ENCODE peak calls at places on chromosomes 12 and 14, in ten cellular contexts. S is substantia nigra, R is skeletal muscle cell, K is suprapubic skin, C is activated T-cell treated with anti-CD3 and anti-CD28 coated beads for 1 hour, B is HCT116, F is Peyer's patch, E is MM.1S, M is prostate gland, N is RWPE1. G is an unnamed sample.

GRCh38 chr14:68665116-68665515 is 127.8 kb downstream of the ZFP36L1 start:
- DNase-seq in E (no peak), N (no peak), R (no peak), M (no peak), B (no peak), K (no peak), F (no peak), C (no peak), S (no peak), G (no peak)

GRCh38 chr14:54590481-54590880 is 23.6 kb downstream of the SAMD4A start:
- DNase-seq in C (no peak), E (no peak), N (no peak), F (no peak), S (no peak), K (no peak), M (no peak), B (no peak), R (no peak), G (no peak)

GRCh38 chr12:43288666-43289065 is 263.3 kb downstream of the ADAMTS20 start:
- DNase-seq in B (no peak), F (no peak), N (no peak), S (no peak), K (no peak), E (no peak), R (no peak), M (no peak), C (no peak), G (no peak)

GRCh38 chr12:50073206-50073605 is 11.9 kb upstream of the SMARCD1 start:
- DNase-seq in B (no peak), K (no peak), F (no peak), E (no peak), N (no peak), M (no peak), S (no peak), R (no peak), C (no peak), G (no peak)

GRCh38 chr14:64974563-64974962 is 2.4 kb upstream of the RAB15 start:
- DNase-seq in E (no peak), M (no peak), C (no peak), K (peak), R (no peak), S (no peak), F (no peak), B (no peak), N (no peak), G (no peak)

GRCh38 chr12:45468751-45469615 is 253.1 kb downstream of the ANO6 start:
- DNase-seq in B (no peak), F (no peak), E (no peak), K (no peak), M (no peak), R (no peak), S (no peak), C (no peak), N (no peak), G (no peak)

GRCh38 chr14:34682787-34683321 is 31.5 kb downstream of the CFL2 start:
- DNase-seq in C (no peak), E (no peak), F (no peak), S (no peak), M (no peak), B (no peak), N (no peak), K (no peak), R (no peak), G (no peak)

GRCh38 chr12:45914090-45914489 is 76.3 kb downstream of the SCAF11 start:
- DNase-seq in B (no peak), E (no peak), R (peak), C (no peak), K (no peak), S (no peak), F (no peak), N (peak), M (no peak), G (no peak)

G was measured in glomerular endothelial cell.